ENCODE peak calls at places on chromosome 4, in five cellular contexts. D, A, Q, B and U are unnamed samples. For H3K27me3, the result is how much of the 10 kb centered on the place peaks cover.

GRCh38 chr4:7928711-7929505 is 10.8 kb downstream of the AFAP1 start:
- DNase-seq in Q (no peak), D (no peak), B (no peak), A (no peak), U (no peak)

GRCh38 chr4:103645991-103646390 is 73.8 kb downstream of the TACR3 start:
- DNase-seq in D (no peak), Q (no peak), A (no peak), B (no peak), U (no peak)

GRCh38 chr4:11069581-11069980 is 359.1 kb downstream of the HS3ST1 start:
- DNase-seq in D (no peak), B (no peak), Q (no peak), A (no peak), U (no peak)

GRCh38 chr4:165560941-165561340 is 182.1 kb downstream of the CPE start:
- DNase-seq in A (no peak), B (no peak), D (peak), Q (no peak), U (no peak)

GRCh38 chr4:129550281-129550785 is 454.4 kb downstream of the C4orf33 start:
- DNase-seq in A (no peak), B (no peak), Q (no peak), D (no peak), U (no peak)

GRCh38 chr4:10611673-10612072 is 72.9 kb downstream of the CLNK start:
- DNase-seq in Q (no peak), A (peak), B (no peak), D (peak), U (no peak)

GRCh38 chr4:122469457-122469856 is 12.9 kb upstream of the IL2 start:
- DNase-seq in Q (no peak), A (no peak), D (no peak), B (no peak), U (no peak)

GRCh38 chr4:20418865-20419451 is 167.3 kb downstream of the SLIT2 start:
- DNase-seq in Q (peak), D (peak), B (peak), A (no peak), U (no peak)

GRCh38 chr4:3634281-3635089 is 102.3 kb upstream of the LRPAP1 start:
- DNase-seq in D (no peak), A (no peak), B (no peak), Q (no peak), U (no peak)

GRCh38 chr4:3629665-3630064 is 97.4 kb upstream of the LRPAP1 start:
- DNase-seq in A (no peak), Q (no peak), D (no peak), B (no peak), U (no peak)

GRCh38 chr4:3630136-3630933 is 98.1 kb upstream of the LRPAP1 start:
- DNase-seq in A (no peak), B (no peak), Q (no peak), D (no peak), U (no peak)

GRCh38 chr4:3628868-3629175 is 96.6 kb upstream of the LRPAP1 start:
- DNase-seq in Q (no peak), B (no peak), A (no peak), D (no peak), U (no peak)

GRCh38 chr4:3630934-3631585 is 98.8 kb upstream of the LRPAP1 start:
- DNase-seq in D (no peak), A (no peak), B (no peak), Q (no peak), U (no peak)
- H3K27me3 ChIP-seq in D (under half), A (under half), B (under half), Q (under half), U (under half)

GRCh38 chr4:78704981-78705757 is 71.0 kb upstream of the BMP2K start:
- DNase-seq in D (peak), Q (no peak), A (no peak), B (no peak), U (peak)

GRCh38 chr4:78703079-78703478 is 73.1 kb upstream of the BMP2K start:
- DNase-seq in A (no peak), D (no peak), Q (no peak), B (no peak), U (no peak)

GRCh38 chr4:78707268-78707667 is 68.9 kb upstream of the BMP2K start:
- DNase-seq in A (no peak), Q (no peak), B (no peak), D (no peak), U (no peak)

GRCh38 chr4:78706302-78706701 is 69.8 kb upstream of the BMP2K start:
- DNase-seq in D (peak), A (no peak), Q (peak), B (no peak), U (no peak)

DNA sequence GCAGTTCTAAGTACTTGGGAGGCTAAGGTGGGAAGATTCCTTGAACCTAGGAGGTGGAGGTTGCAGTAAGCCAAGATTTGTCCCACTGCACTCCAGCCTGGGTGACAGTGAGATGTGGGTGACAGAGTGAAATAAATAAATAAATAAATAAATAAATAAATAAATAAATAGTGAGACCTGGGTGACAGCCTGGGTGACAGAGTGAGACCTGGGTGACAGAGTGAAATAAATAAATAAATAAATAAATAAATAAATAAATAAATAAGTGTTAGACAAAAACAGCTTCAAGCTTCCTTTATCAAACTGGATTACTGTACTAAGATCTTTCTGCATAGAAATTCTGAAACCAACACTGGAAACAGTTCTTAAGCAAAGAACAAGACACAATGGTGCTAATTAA is 71.8 kb upstream of the BMP2K start:
- DNase-seq in B (no peak), D (no peak), Q (no peak), A (no peak), U (no peak)
- H3K4me3 ChIP-seq in B (no peak), D (no peak), Q (no peak), A (no peak), U (no peak)

DNA sequence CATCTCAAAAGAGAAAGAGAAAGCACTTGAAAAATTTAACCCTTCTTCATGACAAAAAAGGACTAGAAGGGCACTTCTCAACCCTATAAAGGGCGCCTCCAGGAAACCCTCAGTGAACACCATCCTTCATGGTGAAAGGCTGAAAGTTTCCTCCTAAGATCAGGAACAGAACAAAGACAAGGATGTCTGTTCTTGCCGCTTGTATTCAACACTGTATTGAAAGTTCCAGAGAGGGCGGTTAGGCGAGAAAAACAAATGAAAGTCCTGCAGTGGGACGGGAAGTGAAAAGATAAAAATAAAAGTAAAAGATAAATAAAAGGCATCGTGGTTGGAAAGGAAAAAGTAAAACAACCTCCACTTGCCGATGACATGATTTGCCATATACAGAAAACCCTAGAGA is 50.9 kb downstream of the RNF212 start:
- DNase-seq in D (no peak), A (no peak), Q (no peak), B (no peak), U (no peak)
- H3K27me3 ChIP-seq in D (under half), A (under half), Q (under half), B (under half), U (under half)

GRCh38 chr4:183635737-183636136 is 23.2 kb downstream of the RWDD4 start:
- DNase-seq in A (no peak), Q (no peak), B (no peak), D (no peak), U (peak)

GRCh38 chr4:183635333-183635732 is 23.7 kb downstream of the RWDD4 start:
- DNase-seq in Q (peak), A (no peak), B (no peak), D (no peak), U (peak)

GRCh38 chr4:183636923-183637322 is 22.1 kb downstream of the RWDD4 start:
- DNase-seq in Q (peak), A (no peak), B (no peak), D (peak), U (peak)

GRCh38 chr4:183637461-183637860 is 21.5 kb downstream of the RWDD4 start:
- DNase-seq in D (peak), A (no peak), B (no peak), Q (no peak), U (no peak)

DNA sequence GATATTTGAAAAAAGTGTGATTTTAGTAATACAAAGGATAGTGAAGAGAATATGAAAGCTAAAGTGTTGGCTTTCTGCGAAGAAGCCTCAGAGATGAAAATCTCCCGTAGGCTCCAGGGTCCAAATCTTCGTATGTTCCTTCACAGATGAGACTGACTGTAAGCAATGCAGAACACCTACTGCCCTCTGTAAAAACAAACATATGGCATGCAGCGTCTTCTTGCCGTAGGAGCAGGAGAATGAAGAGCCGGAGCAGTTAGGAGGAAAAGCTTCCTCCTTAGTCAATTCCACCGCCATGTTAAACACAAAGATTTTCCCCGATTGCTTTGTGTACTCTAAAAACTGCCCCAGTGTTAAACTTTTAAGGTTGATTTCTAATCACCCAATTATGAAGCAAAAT is 22.5 kb downstream of the RWDD4 start:
- DNase-seq in A (no peak), Q (peak), B (no peak), D (no peak), U (peak)
- H3K4me3 ChIP-seq in A (no peak), Q (peak), B (no peak), D (no peak), U (no peak)

GRCh38 chr4:84493092-84493850 is 5.8 kb downstream of the NKX6-1 start:
- DNase-seq in B (no peak), A (no peak), Q (peak), D (peak), U (peak)

GRCh38 chr4:84492290-84492689 is 6.8 kb downstream of the NKX6-1 start:
- DNase-seq in A (no peak), Q (peak), B (no peak), D (no peak), U (no peak)

GRCh38 chr4:84492737-84493091 is 6.4 kb downstream of the NKX6-1 start:
- DNase-seq in B (no peak), A (no peak), Q (peak), D (no peak), U (no peak)

GRCh38 chr4:84490663-84491062 is 8.4 kb downstream of the NKX6-1 start:
- DNase-seq in D (no peak), Q (no peak), A (no peak), B (no peak), U (no peak)

DNA sequence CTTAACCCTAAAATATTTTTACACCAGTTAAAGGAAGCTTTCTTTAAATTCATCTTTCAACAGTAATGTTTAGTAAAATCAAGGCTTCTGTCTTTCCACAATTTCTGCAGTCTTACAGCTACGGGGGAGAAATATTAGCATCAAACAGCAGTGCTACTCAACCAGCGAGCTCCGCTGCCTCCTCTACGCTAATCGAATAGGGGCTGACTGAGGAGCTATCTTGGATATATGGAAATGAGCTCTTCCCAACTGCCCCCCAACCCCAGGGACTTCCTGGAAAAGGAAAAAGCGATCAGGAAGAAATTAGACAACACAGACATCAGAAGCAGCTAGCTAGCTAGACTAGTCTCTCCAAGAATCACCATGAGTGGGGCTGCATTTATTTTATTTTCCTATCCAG is 7.7 kb downstream of the NKX6-1 start:
- DNase-seq in B (no peak), Q (peak), D (no peak), A (no peak), U (no peak)
- H3K27me3 ChIP-seq in B (under half), Q (half or more), D (under half), A (half or more), U (under half)

GRCh38 chr4:152696764-152697250 is 17.0 kb upstream of the TMEM154 start:
- DNase-seq in Q (no peak), A (no peak), D (peak), B (peak), U (no peak)
- H3K4me3 ChIP-seq in Q (no peak), A (no peak), D (no peak), B (peak), U (no peak)

GRCh38 chr4:93827272-93827947 is 1.1 kb upstream of the ATOH1 start:
- DNase-seq in A (no peak), D (no peak), B (no peak), Q (peak), U (no peak)
- H3K27me3 ChIP-seq in A (half or more), D (under half), B (under half), Q (half or more), U (under half)

GRCh38 chr4:169266661-169267060 is 4.1 kb downstream of the SH3RF1 start:
- DNase-seq in D (no peak), Q (no peak), B (no peak), A (no peak), U (no peak)

GRCh38 chr4:169268951-169269781 is 1.6 kb downstream of the SH3RF1 start:
- DNase-seq in B (no peak), Q (no peak), D (peak), A (no peak), U (no peak)

GRCh38 chr4:169263791-169264392 is 6.9 kb downstream of the SH3RF1 start:
- DNase-seq in A (peak), B (no peak), Q (no peak), D (no peak), U (no peak)

GRCh38 chr4:169266081-169266480 is 4.7 kb downstream of the SH3RF1 start:
- DNase-seq in B (no peak), Q (no peak), A (no peak), D (no peak), U (no peak)

GRCh38 chr4:169267070-169267469 is 3.7 kb downstream of the SH3RF1 start:
- DNase-seq in Q (peak), A (no peak), D (no peak), B (no peak), U (no peak)
- H3K4me3 ChIP-seq in Q (peak), A (peak), D (peak), B (no peak), U (no peak)

GRCh38 chr4:4859799-4860380 is 425 bp downstream of the MSX1 start:
- DNase-seq in A (no peak), B (no peak), Q (peak), D (no peak), U (no peak)
- H3K27me3 ChIP-seq in A (half or more), B (under half), Q (half or more), D (under half), U (under half)

DNA sequence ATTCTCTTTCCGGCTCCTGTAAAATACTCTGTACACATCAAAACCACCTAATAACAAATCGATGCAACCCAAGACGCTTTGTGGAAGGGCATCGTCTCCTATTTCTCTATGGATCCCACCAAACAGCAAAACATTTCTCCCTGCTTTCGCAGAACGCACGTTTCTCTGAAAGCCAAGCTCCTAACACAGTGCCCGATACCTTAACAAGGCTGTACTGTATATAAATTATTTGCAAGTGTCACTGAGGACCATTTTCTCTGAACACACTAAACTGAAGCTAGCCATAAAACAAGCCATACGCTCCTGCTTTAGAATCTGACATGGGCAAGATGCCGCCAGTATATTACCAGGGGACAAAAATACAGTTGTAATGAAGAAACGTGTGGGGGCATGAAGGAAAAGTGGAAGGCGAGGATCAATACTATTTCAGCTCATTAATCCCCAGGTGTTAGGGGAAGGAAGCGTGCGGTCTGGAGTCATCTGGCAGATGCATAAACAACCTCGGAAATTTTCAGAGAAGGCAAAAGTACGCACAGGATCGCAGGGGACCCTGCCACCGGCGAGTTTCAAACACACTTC is 715 bp downstream of the KCNIP4 start:
- DNase-seq in Q (no peak), D (no peak), A (no peak), B (no peak), U (no peak)
- H3K4me3 ChIP-seq in Q (peak), D (peak), A (no peak), B (no peak), U (peak)